ENCODE peak calls at places on chromosomes 3 and 15, in ten cellular contexts. One of them, this sample, is unnamed.

GRCh38 chr3:129867506-129868124 is 25.9 kb downstream of the TMCC1 start:
- DNase-seq in RWPE2: no peak
- DNase-seq in GM12864: no peak
- DNase-seq in heart right ventricle: no peak
- DNase-seq in GM13977: no peak
- DNase-seq in upper lobe of right lung: no peak
- DNase-seq in CD8-positive, alpha-beta T cell: no peak
- DNase-seq in coronary artery: no peak
- DNase-seq in sigmoid colon: no peak
- DNase-seq in cardiac muscle cell: no peak
- DNase-seq in this sample: no peak

GRCh38 chr3:38107911-38108648 is 28.8 kb downstream of the ACAA1 start:
- DNase-seq in upper lobe of right lung: no peak
- DNase-seq in sigmoid colon: peak
- DNase-seq in GM12864: no peak
- DNase-seq in GM13977: no peak
- DNase-seq in heart right ventricle: no peak
- DNase-seq in coronary artery: peak
- DNase-seq in CD8-positive, alpha-beta T cell: no peak
- DNase-seq in cardiac muscle cell: no peak
- DNase-seq in RWPE2: no peak
- DNase-seq in this sample: no peak

GRCh38 chr15:60464836-60465630 is 13.9 kb downstream of the ICE2 start:
- DNase-seq in heart right ventricle: no peak
- DNase-seq in GM12864: no peak
- DNase-seq in RWPE2: no peak
- DNase-seq in GM13977: no peak
- DNase-seq in coronary artery: no peak
- DNase-seq in CD8-positive, alpha-beta T cell: no peak
- DNase-seq in cardiac muscle cell: no peak
- DNase-seq in sigmoid colon: no peak
- DNase-seq in upper lobe of right lung: no peak
- DNase-seq in this sample: no peak

GRCh38 chr15:44971036-44971435 is 14.5 kb downstream of the TERB2 start:
- DNase-seq in RWPE2: no peak
- DNase-seq in upper lobe of right lung: no peak
- DNase-seq in coronary artery: no peak
- DNase-seq in sigmoid colon: no peak
- DNase-seq in CD8-positive, alpha-beta T cell: no peak
- DNase-seq in heart right ventricle: no peak
- DNase-seq in cardiac muscle cell: no peak
- DNase-seq in GM12864: no peak
- DNase-seq in GM13977: no peak
- DNase-seq in this sample: no peak

GRCh38 chr15:94924971-94925593 is 693.7 kb downstream of the MCTP2 start:
- DNase-seq in CD8-positive, alpha-beta T cell: no peak
- DNase-seq in upper lobe of right lung: no peak
- DNase-seq in sigmoid colon: no peak
- DNase-seq in coronary artery: peak
- DNase-seq in RWPE2: no peak
- DNase-seq in cardiac muscle cell: no peak
- DNase-seq in GM12864: no peak
- DNase-seq in heart right ventricle: no peak
- DNase-seq in GM13977: no peak
- DNase-seq in this sample: no peak

GRCh38 chr15:74206801-74207281 is 4.3 kb upstream of the STRA6 start:
- DNase-seq in heart right ventricle: no peak
- DNase-seq in GM12864: no peak
- DNase-seq in GM13977: no peak
- DNase-seq in CD8-positive, alpha-beta T cell: no peak
- DNase-seq in sigmoid colon: no peak
- DNase-seq in upper lobe of right lung: no peak
- DNase-seq in cardiac muscle cell: no peak
- DNase-seq in RWPE2: no peak
- DNase-seq in coronary artery: no peak
- DNase-seq in this sample: no peak

GRCh38 chr3:15768421-15769255 is 29.1 kb downstream of the ANKRD28 start:
- DNase-seq in RWPE2: no peak
- DNase-seq in cardiac muscle cell: no peak
- DNase-seq in GM13977: peak
- DNase-seq in coronary artery: no peak
- DNase-seq in upper lobe of right lung: peak
- DNase-seq in heart right ventricle: no peak
- DNase-seq in GM12864: no peak
- DNase-seq in CD8-positive, alpha-beta T cell: no peak
- DNase-seq in sigmoid colon: no peak
- DNase-seq in this sample: no peak

GRCh38 chr15:73273181-73274002 is 95.4 kb downstream of the HCN4 start:
- DNase-seq in RWPE2: no peak
- DNase-seq in GM13977: peak
- DNase-seq in cardiac muscle cell: peak
- DNase-seq in CD8-positive, alpha-beta T cell: peak
- DNase-seq in coronary artery: no peak
- DNase-seq in GM12864: no peak
- DNase-seq in sigmoid colon: peak
- DNase-seq in heart right ventricle: no peak
- DNase-seq in upper lobe of right lung: no peak
- DNase-seq in this sample: peak

GRCh38 chr3:72630614-72631344 is 217.5 kb downstream of the SHQ1 start:
- DNase-seq in cardiac muscle cell: no peak
- DNase-seq in CD8-positive, alpha-beta T cell: no peak
- DNase-seq in heart right ventricle: no peak
- DNase-seq in GM12864: no peak
- DNase-seq in RWPE2: no peak
- DNase-seq in sigmoid colon: no peak
- DNase-seq in GM13977: no peak
- DNase-seq in coronary artery: no peak
- DNase-seq in upper lobe of right lung: no peak
- DNase-seq in this sample: no peak

GRCh38 chr3:162217603-162218002 is 721.0 kb downstream of the OTOL1 start:
- DNase-seq in upper lobe of right lung: no peak
- DNase-seq in coronary artery: no peak
- DNase-seq in sigmoid colon: no peak
- DNase-seq in GM13977: no peak
- DNase-seq in cardiac muscle cell: no peak
- DNase-seq in GM12864: no peak
- DNase-seq in RWPE2: no peak
- DNase-seq in CD8-positive, alpha-beta T cell: no peak
- DNase-seq in heart right ventricle: no peak
- DNase-seq in this sample: no peak

GRCh38 chr15:64634576-64635485 is 140.6 kb downstream of the RBPMS2 start:
- DNase-seq in GM12864: peak
- DNase-seq in RWPE2: no peak
- DNase-seq in heart right ventricle: no peak
- DNase-seq in cardiac muscle cell: peak
- DNase-seq in upper lobe of right lung: no peak
- DNase-seq in GM13977: no peak
- DNase-seq in CD8-positive, alpha-beta T cell: no peak
- DNase-seq in sigmoid colon: no peak
- DNase-seq in coronary artery: no peak
- DNase-seq in this sample: peak

GRCh38 chr15:62352817-62353216 is 187.7 kb upstream of the C2CD4B start:
- DNase-seq in upper lobe of right lung: no peak
- DNase-seq in GM12864: no peak
- DNase-seq in coronary artery: no peak
- DNase-seq in cardiac muscle cell: no peak
- DNase-seq in GM13977: no peak
- DNase-seq in sigmoid colon: no peak
- DNase-seq in RWPE2: no peak
- DNase-seq in CD8-positive, alpha-beta T cell: no peak
- DNase-seq in heart right ventricle: no peak
- DNase-seq in this sample: no peak

GRCh38 chr15:62698646-62699045 is 343.9 kb upstream of the TPM1 start:
- DNase-seq in GM12864: no peak
- DNase-seq in coronary artery: no peak
- DNase-seq in sigmoid colon: no peak
- DNase-seq in RWPE2: no peak
- DNase-seq in CD8-positive, alpha-beta T cell: no peak
- DNase-seq in heart right ventricle: no peak
- DNase-seq in cardiac muscle cell: no peak
- DNase-seq in GM13977: no peak
- DNase-seq in upper lobe of right lung: no peak
- DNase-seq in this sample: no peak

GRCh38 chr15:41276821-41277220 is 45.8 kb downstream of the CHP1 start:
- DNase-seq in sigmoid colon: no peak
- DNase-seq in upper lobe of right lung: no peak
- DNase-seq in coronary artery: no peak
- DNase-seq in cardiac muscle cell: no peak
- DNase-seq in GM13977: no peak
- DNase-seq in CD8-positive, alpha-beta T cell: no peak
- DNase-seq in GM12864: no peak
- DNase-seq in RWPE2: no peak
- DNase-seq in heart right ventricle: no peak
- DNase-seq in this sample: no peak

GRCh38 chr15:93180128-93180527 is 91.1 kb upstream of the RGMA start:
- DNase-seq in RWPE2: no peak
- DNase-seq in upper lobe of right lung: no peak
- DNase-seq in cardiac muscle cell: no peak
- DNase-seq in sigmoid colon: no peak
- DNase-seq in GM12864: no peak
- DNase-seq in heart right ventricle: no peak
- DNase-seq in coronary artery: no peak
- DNase-seq in GM13977: no peak
- DNase-seq in CD8-positive, alpha-beta T cell: no peak
- DNase-seq in this sample: no peak

GRCh38 chr15:58459562-58459961 is 27.8 kb downstream of the LIPC start:
- DNase-seq in cardiac muscle cell: no peak
- DNase-seq in RWPE2: no peak
- DNase-seq in heart right ventricle: peak
- DNase-seq in upper lobe of right lung: no peak
- DNase-seq in GM13977: no peak
- DNase-seq in coronary artery: no peak
- DNase-seq in GM12864: no peak
- DNase-seq in sigmoid colon: peak
- DNase-seq in CD8-positive, alpha-beta T cell: no peak
- DNase-seq in this sample: no peak

GRCh38 chr15:74182131-74182530 is 8.6 kb downstream of the ISLR start:
- DNase-seq in heart right ventricle: no peak
- DNase-seq in cardiac muscle cell: no peak
- DNase-seq in coronary artery: no peak
- DNase-seq in sigmoid colon: peak
- DNase-seq in upper lobe of right lung: peak
- DNase-seq in RWPE2: peak
- DNase-seq in CD8-positive, alpha-beta T cell: no peak
- DNase-seq in GM13977: no peak
- DNase-seq in GM12864: no peak
- DNase-seq in this sample: no peak

GRCh38 chr3:170835346-170835745 is 34.6 kb downstream of the RPL22L1 start:
- DNase-seq in cardiac muscle cell: peak
- DNase-seq in upper lobe of right lung: no peak
- DNase-seq in GM12864: no peak
- DNase-seq in RWPE2: no peak
- DNase-seq in CD8-positive, alpha-beta T cell: no peak
- DNase-seq in heart right ventricle: no peak
- DNase-seq in GM13977: no peak
- DNase-seq in sigmoid colon: no peak
- DNase-seq in coronary artery: no peak
- DNase-seq in this sample: no peak

GRCh38 chr15:39887832-39888231 is 32.2 kb downstream of the GPR176 start:
- DNase-seq in heart right ventricle: no peak
- DNase-seq in GM12864: no peak
- DNase-seq in cardiac muscle cell: peak
- DNase-seq in coronary artery: no peak
- DNase-seq in sigmoid colon: no peak
- DNase-seq in upper lobe of right lung: no peak
- DNase-seq in RWPE2: no peak
- DNase-seq in CD8-positive, alpha-beta T cell: no peak
- DNase-seq in GM13977: no peak
- DNase-seq in this sample: no peak
- TF ChIP-seq CTCF in heart right ventricle: peak
- TF ChIP-seq CTCF in GM12864: peak
- TF ChIP-seq CTCF in cardiac muscle cell: peak
- TF ChIP-seq CTCF in coronary artery: no peak
- TF ChIP-seq CTCF in sigmoid colon: no peak
- TF ChIP-seq CTCF in upper lobe of right lung: peak
- TF ChIP-seq CTCF in RWPE2: peak
- TF ChIP-seq CTCF in CD8-positive, alpha-beta T cell: no peak
- TF ChIP-seq CTCF in GM13977: peak
- TF ChIP-seq CTCF in this sample: no peak

DNA sequence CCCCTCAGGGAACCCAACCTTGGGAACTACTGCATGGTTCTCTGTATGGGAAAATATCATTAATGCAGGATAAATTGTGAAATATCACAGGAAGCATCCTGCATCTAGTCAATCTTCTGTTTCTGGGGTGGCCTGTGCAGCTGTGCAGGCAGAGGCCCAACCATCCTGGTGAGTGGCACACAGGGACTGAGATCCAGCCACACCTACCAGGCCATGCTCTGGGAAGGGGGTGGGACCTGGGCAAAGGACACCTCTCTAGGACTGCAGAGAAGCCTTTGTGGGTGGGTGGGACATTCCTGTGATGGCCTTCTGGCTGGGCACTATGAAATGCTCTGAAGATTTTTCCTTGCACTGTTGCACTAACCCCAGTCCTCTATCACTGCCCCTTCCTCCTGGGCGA is 26.8 kb downstream of the CCRL2 start:
- DNase-seq in GM12864: no peak
- DNase-seq in heart right ventricle: no peak
- DNase-seq in cardiac muscle cell: no peak
- DNase-seq in sigmoid colon: no peak
- DNase-seq in CD8-positive, alpha-beta T cell: no peak
- DNase-seq in GM13977: no peak
- DNase-seq in coronary artery: peak
- DNase-seq in upper lobe of right lung: no peak
- DNase-seq in RWPE2: no peak
- DNase-seq in this sample: no peak
- TF ChIP-seq CTCF in GM12864: no peak
- TF ChIP-seq CTCF in heart right ventricle: no peak
- TF ChIP-seq CTCF in cardiac muscle cell: no peak
- TF ChIP-seq CTCF in sigmoid colon: no peak
- TF ChIP-seq CTCF in CD8-positive, alpha-beta T cell: no peak
- TF ChIP-seq CTCF in GM13977: no peak
- TF ChIP-seq CTCF in coronary artery: no peak
- TF ChIP-seq CTCF in upper lobe of right lung: no peak
- TF ChIP-seq CTCF in RWPE2: no peak
- TF ChIP-seq CTCF in this sample: no peak

GRCh38 chr3:68017069-68017468 is 362.7 kb upstream of the SUCLG2 start:
- DNase-seq in GM12864: no peak
- DNase-seq in upper lobe of right lung: no peak
- DNase-seq in GM13977: no peak
- DNase-seq in CD8-positive, alpha-beta T cell: no peak
- DNase-seq in coronary artery: no peak
- DNase-seq in RWPE2: no peak
- DNase-seq in cardiac muscle cell: no peak
- DNase-seq in sigmoid colon: no peak
- DNase-seq in heart right ventricle: no peak
- DNase-seq in this sample: no peak
- TF ChIP-seq CTCF in GM12864: no peak
- TF ChIP-seq CTCF in upper lobe of right lung: no peak
- TF ChIP-seq CTCF in GM13977: no peak
- TF ChIP-seq CTCF in CD8-positive, alpha-beta T cell: no peak
- TF ChIP-seq CTCF in coronary artery: no peak
- TF ChIP-seq CTCF in RWPE2: peak
- TF ChIP-seq CTCF in cardiac muscle cell: no peak
- TF ChIP-seq CTCF in sigmoid colon: no peak
- TF ChIP-seq CTCF in heart right ventricle: no peak
- TF ChIP-seq CTCF in this sample: no peak

DNA sequence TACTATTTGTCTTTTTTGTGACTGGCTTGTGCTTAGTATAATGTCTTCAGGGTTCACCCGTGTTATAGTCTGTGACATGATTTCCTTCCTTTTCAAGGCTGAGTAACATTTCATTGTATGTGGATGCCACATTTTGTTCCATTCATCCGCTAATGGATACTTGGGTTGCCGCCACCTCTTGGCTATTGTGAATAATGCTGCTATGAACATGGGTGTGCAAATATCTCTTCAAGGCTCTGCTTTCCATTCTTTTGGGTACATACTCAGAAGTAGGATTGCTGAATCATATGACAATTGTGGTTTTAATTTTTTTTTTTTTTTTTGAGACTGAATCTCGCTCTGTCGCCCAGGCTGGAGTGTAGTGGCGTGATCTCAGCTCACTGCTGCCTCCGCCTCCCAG is 15.4 kb downstream of the CRTC3 start:
- DNase-seq in CD8-positive, alpha-beta T cell: no peak
- DNase-seq in RWPE2: no peak
- DNase-seq in sigmoid colon: no peak
- DNase-seq in GM12864: no peak
- DNase-seq in upper lobe of right lung: no peak
- DNase-seq in GM13977: no peak
- DNase-seq in coronary artery: no peak
- DNase-seq in heart right ventricle: no peak
- DNase-seq in cardiac muscle cell: no peak
- DNase-seq in this sample: no peak
- TF ChIP-seq CTCF in CD8-positive, alpha-beta T cell: no peak
- TF ChIP-seq CTCF in RWPE2: peak
- TF ChIP-seq CTCF in sigmoid colon: no peak
- TF ChIP-seq CTCF in GM12864: no peak
- TF ChIP-seq CTCF in upper lobe of right lung: no peak
- TF ChIP-seq CTCF in GM13977: no peak
- TF ChIP-seq CTCF in coronary artery: no peak
- TF ChIP-seq CTCF in heart right ventricle: no peak
- TF ChIP-seq CTCF in cardiac muscle cell: no peak
- TF ChIP-seq CTCF in this sample: no peak